ENCODE peak calls at places on chromosomes 7 and 10, in six cellular contexts. W is colonic mucosa, N is spleen, Z is brain microvascular endothelial cell, D is Peyer's patch, T is HL-60. X is an unnamed sample.

GRCh38 chr7:8133955-8134733 is 127.8 kb downstream of the ICA1 start:
- DNase-seq in W (no peak), N (no peak), Z (no peak), D (no peak), T (no peak), X (no peak)

GRCh38 chr10:28810062-28810870 is 132.9 kb downstream of the BAMBI start:
- DNase-seq in W (peak; percentile 16), N (no peak), Z (no peak), D (no peak), T (no peak), X (no peak)

GRCh38 chr7:102407910-102408309 is 11.7 kb downstream of the PRKRIP1 start:
- DNase-seq in W (no peak), N (no peak), Z (no peak), D (no peak), T (no peak), X (no peak)

GRCh38 chr7:90595801-90596683 is at the start of gene CDK14:
- DNase-seq in W (peak; percentile 82), N (peak; percentile 97), Z (peak; percentile 56), D (peak; percentile 84), T (peak; percentile 59), X (no peak)

GRCh38 chr10:48683424-48683823 is 1.2 kb upstream of the WDFY4 start:
- DNase-seq in W (no peak), N (no peak), Z (no peak), D (no peak), T (no peak), X (no peak)

GRCh38 chr10:90062786-90063185 is 361.4 kb downstream of the KIF20B start:
- DNase-seq in W (no peak), N (no peak), Z (no peak), D (no peak), T (no peak), X (no peak)

GRCh38 chr7:80949449-80949848 is 30.6 kb upstream of the SEMA3C start:
- DNase-seq in W (no peak), N (no peak), Z (no peak), D (no peak), T (no peak), X (no peak)

GRCh38 chr10:17453377-17454091 is 861 bp downstream of the ST8SIA6 start:
- DNase-seq in W (peak; percentile 61), N (peak; percentile 82), Z (no peak), D (peak; percentile 73), T (no peak), X (no peak)

GRCh38 chr7:127940365-127941160 is 90.7 kb downstream of the LRRC4 start:
- DNase-seq in W (no peak), N (no peak), Z (no peak), D (no peak), T (no peak), X (no peak)

DNA sequence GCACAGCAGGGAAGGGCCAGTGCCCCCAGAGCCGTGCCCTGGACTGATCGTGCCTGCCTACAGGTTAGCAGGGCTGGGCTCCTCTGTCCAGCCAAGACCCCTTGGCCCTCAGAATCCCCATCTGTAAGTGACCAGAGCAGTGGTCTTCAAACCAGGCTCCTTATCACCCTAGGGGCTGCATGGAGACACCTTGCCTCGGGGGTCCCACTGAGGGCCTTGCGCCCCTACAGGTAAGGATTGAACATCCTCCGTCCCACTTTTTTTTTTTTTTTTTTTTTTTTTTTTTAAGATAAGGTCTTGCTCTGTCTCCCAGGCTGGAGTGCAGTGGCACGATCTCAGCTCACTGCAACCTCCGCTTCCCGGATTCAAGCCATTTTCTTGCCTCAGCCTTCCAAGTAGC is 32.6 kb upstream of the RADIL start:
- DNase-seq in W (no peak), N (no peak), Z (no peak), D (no peak), T (no peak), X (no peak)
- TF ChIP-seq CTCF in W (no peak), N (no peak), Z (no peak), D (no peak), T (no peak), X (no peak)

DNA sequence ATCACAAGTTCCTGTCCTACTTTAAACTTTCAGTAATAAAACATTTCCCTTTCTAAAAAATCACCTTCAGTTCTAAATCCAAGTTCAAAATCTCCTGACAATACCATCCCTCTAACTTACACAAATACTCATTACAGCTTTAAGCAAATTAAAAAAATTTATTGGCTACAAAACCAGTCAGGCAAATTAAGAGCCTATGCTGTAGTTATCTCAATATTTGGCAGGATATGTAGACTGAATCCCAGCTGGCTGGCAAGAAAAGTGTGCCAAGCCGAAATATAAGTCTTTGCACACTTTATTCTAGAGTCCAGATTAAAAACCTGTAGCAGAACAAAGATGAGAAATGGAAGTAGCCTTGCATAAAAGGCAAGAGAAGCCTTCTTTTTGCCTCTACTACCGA is 9.5 kb downstream of the WAPL start:
- DNase-seq in W (no peak), N (no peak), Z (no peak), D (no peak), T (no peak), X (no peak)
- H3K27ac ChIP-seq in W (no peak overlapping the region), N (no peak overlapping the region), Z (no peak overlapping the region), D (no peak overlapping the region), T (peak overlapping the region; percentile 34), X (no peak overlapping the region)

GRCh38 chr10:118582511-118582910 is 12.9 kb downstream of the PRLHR start:
- DNase-seq in W (no peak), N (no peak), Z (no peak), D (no peak), T (no peak), X (no peak)
- H3K4me3 ChIP-seq in W (no peak overlapping the region), N (no peak overlapping the region), Z (no peak overlapping the region), D (no peak overlapping the region), T (no peak overlapping the region), X (no peak overlapping the region)

GRCh38 chr7:95865716-95866371 is 93.5 kb downstream of the DYNC1I1 start:
- DNase-seq in W (no peak), N (no peak), Z (peak; percentile 33), D (no peak), T (no peak), X (no peak)
- TF ChIP-seq CTCF in W (no peak), N (no peak), Z (peak; percentile 65), D (no peak), T (no peak), X (peak; percentile 23)

GRCh38 chr10:132439025-132439388 is 42.0 kb downstream of the PWWP2B start:
- DNase-seq in W (no peak), N (peak; percentile 82), Z (no peak), D (no peak), T (no peak), X (no peak)
- H3K27ac ChIP-seq in W (no peak overlapping the region), N (peak overlapping the region; percentile 36), Z (no peak overlapping the region), D (no peak overlapping the region), T (no peak overlapping the region), X (no peak overlapping the region)

GRCh38 chr7:42350801-42351200 is 113.8 kb upstream of the GLI3 start:
- DNase-seq in W (no peak), N (no peak), Z (no peak), D (no peak), T (no peak), X (no peak)
- H3K4me3 ChIP-seq in W (no peak overlapping the region), N (no peak overlapping the region), Z (no peak overlapping the region), D (no peak overlapping the region), T (no peak overlapping the region), X (no peak overlapping the region)

DNA sequence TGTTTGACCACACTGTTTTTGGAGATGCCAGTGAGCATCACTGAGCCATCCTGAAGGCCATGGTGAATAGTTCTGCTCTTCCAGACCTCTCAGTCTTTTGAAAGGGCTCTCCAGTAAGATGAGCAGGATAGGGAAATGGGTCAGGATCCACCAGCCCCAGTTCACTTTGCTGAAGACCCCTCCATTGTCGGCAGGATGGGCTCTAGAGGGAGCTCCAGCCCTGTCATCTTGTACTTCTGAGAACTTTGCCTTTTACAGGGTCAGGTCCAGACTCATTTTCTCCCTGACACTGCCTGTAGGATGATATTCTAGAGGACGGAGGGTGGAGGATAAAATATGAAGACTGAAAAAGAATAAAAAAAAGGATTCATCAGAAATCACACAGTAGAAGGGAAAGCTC is 13.1 kb downstream of the LHFPL3 start:
- DNase-seq in W (no peak), N (no peak), Z (no peak), D (no peak), T (no peak), X (no peak)
- TF ChIP-seq CTCF in W (no peak), N (no peak), Z (peak; percentile 24), D (no peak), T (no peak), X (no peak)

X was measured in AG04450.